ENCODE peak calls at places on chromosomes 7 and 10, in five cellular contexts. One of them, this sample, is unnamed.

GRCh38 chr7:6494365-6494764 is 46.6 kb upstream of the DAGLB start:
- DNase-seq in OCI-LY7: no peak
- DNase-seq in foreskin fibroblast: no peak
- DNase-seq in MM.1S: no peak
- DNase-seq in choroid plexus epithelial cell: no peak
- DNase-seq in this sample: no peak

GRCh38 chr10:28559661-28560060 is 26.7 kb downstream of the WAC start:
- DNase-seq in choroid plexus epithelial cell: peak; percentile 63
- DNase-seq in foreskin fibroblast: no peak
- DNase-seq in MM.1S: no peak
- DNase-seq in OCI-LY7: no peak
- DNase-seq in this sample: no peak

GRCh38 chr10:77351386-77351785 is 286.2 kb downstream of the KCNMA1 start:
- DNase-seq in foreskin fibroblast: peak; percentile 61
- DNase-seq in choroid plexus epithelial cell: peak; percentile 29
- DNase-seq in MM.1S: no peak
- DNase-seq in OCI-LY7: no peak
- DNase-seq in this sample: peak; percentile 79

GRCh38 chr10:101571573-101571925 is 16.5 kb downstream of the POLL start:
- DNase-seq in OCI-LY7: no peak
- DNase-seq in MM.1S: no peak
- DNase-seq in choroid plexus epithelial cell: no peak
- DNase-seq in foreskin fibroblast: no peak
- DNase-seq in this sample: no peak

GRCh38 chr7:155357573-155358041 is 59.9 kb downstream of the INSIG1 start:
- DNase-seq in MM.1S: no peak
- DNase-seq in choroid plexus epithelial cell: peak; percentile 14
- DNase-seq in OCI-LY7: no peak
- DNase-seq in foreskin fibroblast: peak; percentile 74
- DNase-seq in this sample: no peak

GRCh38 chr7:11716185-11716584 is 115.8 kb downstream of the THSD7A start:
- DNase-seq in foreskin fibroblast: peak; percentile 74
- DNase-seq in OCI-LY7: no peak
- DNase-seq in choroid plexus epithelial cell: peak; percentile 51
- DNase-seq in MM.1S: no peak
- DNase-seq in this sample: peak; percentile 58

GRCh38 chr7:28957064-28957821 is 887 bp downstream of the TRIL start:
- DNase-seq in MM.1S: no peak
- DNase-seq in OCI-LY7: no peak
- DNase-seq in choroid plexus epithelial cell: peak; percentile 9
- DNase-seq in foreskin fibroblast: no peak
- DNase-seq in this sample: no peak

GRCh38 chr10:21995557-21995956 is 8.0 kb downstream of the DNAJC1 start:
- DNase-seq in foreskin fibroblast: no peak
- DNase-seq in OCI-LY7: no peak
- DNase-seq in MM.1S: no peak
- DNase-seq in choroid plexus epithelial cell: peak; percentile 48
- DNase-seq in this sample: no peak

GRCh38 chr10:119301397-119301796 is 94.0 kb downstream of the GRK5 start:
- DNase-seq in foreskin fibroblast: no peak
- DNase-seq in choroid plexus epithelial cell: no peak
- DNase-seq in OCI-LY7: peak; percentile 28
- DNase-seq in MM.1S: no peak
- DNase-seq in this sample: no peak

GRCh38 chr10:62437696-62438095 is 63.5 kb downstream of the ZNF365 start:
- DNase-seq in OCI-LY7: peak; percentile 78
- DNase-seq in foreskin fibroblast: peak; percentile 73
- DNase-seq in MM.1S: peak; percentile 70
- DNase-seq in choroid plexus epithelial cell: peak; percentile 86
- DNase-seq in this sample: peak; percentile 56

GRCh38 chr10:79274279-79275104 is 72.8 kb upstream of the PPIF start:
- DNase-seq in OCI-LY7: no peak
- DNase-seq in foreskin fibroblast: peak; percentile 83
- DNase-seq in MM.1S: no peak
- DNase-seq in choroid plexus epithelial cell: no peak
- DNase-seq in this sample: no peak

GRCh38 chr7:8436965-8437364 is 3.6 kb downstream of the NXPH1 start:
- DNase-seq in choroid plexus epithelial cell: peak; percentile 13
- DNase-seq in OCI-LY7: peak; percentile 55
- DNase-seq in MM.1S: peak; percentile 88
- DNase-seq in foreskin fibroblast: no peak
- DNase-seq in this sample: no peak

GRCh38 chr7:131364767-131365344 is 37.2 kb downstream of the MKLN1 start:
- DNase-seq in choroid plexus epithelial cell: no peak
- DNase-seq in OCI-LY7: no peak
- DNase-seq in foreskin fibroblast: no peak
- DNase-seq in MM.1S: no peak
- DNase-seq in this sample: no peak

GRCh38 chr7:135291809-135292253 is 58.2 kb downstream of the STRA8 start:
- DNase-seq in foreskin fibroblast: peak; percentile 2
- DNase-seq in OCI-LY7: no peak
- DNase-seq in MM.1S: no peak
- DNase-seq in choroid plexus epithelial cell: peak; percentile 40
- DNase-seq in this sample: peak; percentile 56

GRCh38 chr10:58467931-58468635 is 44.6 kb upstream of the BICC1 start:
- DNase-seq in OCI-LY7: no peak
- DNase-seq in MM.1S: no peak
- DNase-seq in choroid plexus epithelial cell: no peak
- DNase-seq in foreskin fibroblast: no peak
- DNase-seq in this sample: no peak

GRCh38 chr10:49608166-49608758 is 1.8 kb upstream of the SLC18A3 start:
- DNase-seq in OCI-LY7: no peak
- DNase-seq in foreskin fibroblast: no peak
- DNase-seq in MM.1S: no peak
- DNase-seq in choroid plexus epithelial cell: no peak
- DNase-seq in this sample: no peak

GRCh38 chr10:48633381-48634197 is 28.7 kb upstream of the ARHGAP22 start:
- DNase-seq in OCI-LY7: no peak
- DNase-seq in choroid plexus epithelial cell: no peak
- DNase-seq in MM.1S: peak; percentile 63
- DNase-seq in foreskin fibroblast: no peak
- DNase-seq in this sample: no peak

GRCh38 chr10:116723428-116724281 is 18.7 kb downstream of the HSPA12A start:
- DNase-seq in OCI-LY7: no peak
- DNase-seq in choroid plexus epithelial cell: no peak
- DNase-seq in MM.1S: peak; percentile 87
- DNase-seq in foreskin fibroblast: no peak
- DNase-seq in this sample: no peak

GRCh38 chr7:152869041-152869676 is 109.6 kb downstream of the ACTR3B start:
- DNase-seq in OCI-LY7: no peak
- DNase-seq in foreskin fibroblast: no peak
- DNase-seq in choroid plexus epithelial cell: no peak
- DNase-seq in MM.1S: no peak
- DNase-seq in this sample: no peak

GRCh38 chr7:117750612-117751563 is 122.4 kb downstream of the CTTNBP2 start:
- DNase-seq in MM.1S: peak; percentile 61
- DNase-seq in OCI-LY7: peak; percentile 6
- DNase-seq in choroid plexus epithelial cell: peak; percentile 63
- DNase-seq in foreskin fibroblast: peak; percentile 4
- DNase-seq in this sample: no peak

DNA sequence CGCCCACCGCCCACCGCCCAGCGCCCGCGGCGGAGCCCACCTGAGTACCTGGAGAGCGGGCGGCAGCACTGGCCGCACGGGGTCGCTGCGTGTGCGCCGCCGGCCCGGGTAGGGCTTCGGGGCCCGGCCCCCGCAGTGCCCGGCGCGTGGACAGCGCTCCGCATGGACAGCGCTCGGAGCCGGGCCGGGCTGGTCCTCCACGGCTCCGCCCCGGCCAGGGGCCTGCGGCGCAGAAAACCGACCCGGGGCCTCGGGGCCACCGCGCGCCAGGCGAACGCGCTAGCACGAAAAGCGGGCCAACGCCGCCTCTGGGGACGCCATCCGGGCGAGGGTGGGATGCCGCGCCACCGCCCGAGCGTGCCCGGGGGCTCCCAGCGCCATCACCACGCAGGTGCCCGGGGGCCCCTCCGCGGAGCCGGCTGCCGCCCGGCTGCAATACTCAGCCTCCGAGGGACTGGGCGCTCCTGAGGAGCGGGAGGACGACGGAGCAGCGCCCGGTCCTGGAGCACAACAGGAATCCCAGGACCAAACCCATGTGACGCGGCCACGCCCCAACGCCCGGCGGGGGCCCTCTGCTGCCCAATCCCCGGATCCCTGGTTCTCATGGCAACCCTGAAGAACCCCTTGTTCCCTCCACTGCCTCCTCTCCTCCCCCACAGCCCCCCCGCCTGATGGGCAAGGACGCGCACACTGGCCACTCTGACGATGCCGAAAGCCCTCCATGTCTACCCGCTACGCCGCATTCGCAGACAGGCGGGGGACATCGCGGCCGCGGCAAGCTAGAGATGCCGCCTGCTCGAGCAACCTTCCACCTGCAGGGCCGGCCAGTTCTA is at the start of gene GRB10:
- DNase-seq in choroid plexus epithelial cell: peak; percentile 39
- DNase-seq in foreskin fibroblast: no peak
- DNase-seq in OCI-LY7: no peak
- DNase-seq in MM.1S: no peak
- DNase-seq in this sample: no peak
- H3K4me3 ChIP-seq in choroid plexus epithelial cell: peak within 1 kb of the TSS; percentile 54
- H3K4me3 ChIP-seq in foreskin fibroblast: peak within 1 kb of the TSS; percentile 46
- H3K4me3 ChIP-seq in OCI-LY7: no peak within 1 kb of the TSS
- H3K4me3 ChIP-seq in MM.1S: no peak within 1 kb of the TSS
- H3K4me3 ChIP-seq in this sample: peak within 1 kb of the TSS; percentile 52

DNA sequence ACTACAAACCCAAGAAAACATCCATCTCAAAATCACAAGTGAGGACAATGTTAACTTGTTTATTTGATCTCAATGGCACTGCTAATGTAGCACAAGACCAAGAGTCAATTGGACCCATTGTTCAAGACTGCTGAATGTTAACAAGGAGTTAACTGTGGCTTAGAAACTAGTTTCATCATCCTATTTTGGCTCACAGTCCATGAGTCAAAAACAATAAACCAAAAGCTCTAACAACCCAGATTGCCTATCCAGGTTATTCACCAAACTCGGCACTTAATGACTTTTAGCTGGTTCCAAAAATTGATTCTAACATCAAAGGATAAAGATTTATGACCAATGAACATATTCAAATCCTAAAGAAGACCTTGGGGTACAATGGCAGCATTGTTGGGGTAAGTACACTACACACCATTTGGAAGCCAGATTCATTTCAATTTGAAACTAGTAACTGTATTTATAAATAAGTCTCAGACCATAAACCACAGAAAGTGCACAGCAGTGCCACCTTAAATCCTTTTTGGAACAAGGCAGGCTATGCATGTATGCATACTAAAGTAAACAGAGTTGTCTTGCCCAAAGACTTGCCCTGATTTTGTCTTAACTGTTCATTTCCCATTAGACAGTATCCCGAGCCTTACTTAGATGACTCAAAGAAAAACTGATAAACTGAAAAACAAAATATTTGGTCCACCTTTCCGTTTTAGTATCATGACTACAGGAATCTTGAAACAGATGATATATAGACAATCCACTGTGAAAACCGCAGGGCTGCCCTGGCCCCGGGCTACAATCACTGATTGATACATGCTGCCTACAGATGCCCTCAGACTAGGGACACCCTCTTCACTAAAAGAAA is 84.5 kb downstream of the SRPK2 start:
- DNase-seq in MM.1S: peak; percentile 90
- DNase-seq in choroid plexus epithelial cell: peak; percentile 50
- DNase-seq in OCI-LY7: no peak
- DNase-seq in foreskin fibroblast: peak; percentile 18
- DNase-seq in this sample: peak; percentile 10
- H3K4me3 ChIP-seq in MM.1S: peak overlapping the region; percentile 50
- H3K4me3 ChIP-seq in choroid plexus epithelial cell: no peak overlapping the region
- H3K4me3 ChIP-seq in OCI-LY7: no peak overlapping the region
- H3K4me3 ChIP-seq in foreskin fibroblast: no peak overlapping the region
- H3K4me3 ChIP-seq in this sample: no peak overlapping the region

GRCh38 chr10:86399879-86400704 is 33.5 kb upstream of the GRID1 start:
- DNase-seq in MM.1S: peak; percentile 98
- DNase-seq in choroid plexus epithelial cell: peak; percentile 97
- DNase-seq in foreskin fibroblast: peak; percentile 90
- DNase-seq in OCI-LY7: peak; percentile 99
- DNase-seq in this sample: peak; percentile 77

GRCh38 chr10:86403183-86403797 is 36.7 kb upstream of the GRID1 start:
- DNase-seq in OCI-LY7: no peak
- DNase-seq in foreskin fibroblast: no peak
- DNase-seq in MM.1S: no peak
- DNase-seq in choroid plexus epithelial cell: no peak
- DNase-seq in this sample: no peak

GRCh38 chr10:86400705-86401587 is 34.4 kb upstream of the GRID1 start:
- DNase-seq in choroid plexus epithelial cell: peak; percentile 31
- DNase-seq in foreskin fibroblast: peak; percentile 28
- DNase-seq in OCI-LY7: peak; percentile 59
- DNase-seq in MM.1S: peak; percentile 49
- DNase-seq in this sample: no peak

GRCh38 chr10:86402283-86402931 is 35.8 kb upstream of the GRID1 start:
- DNase-seq in MM.1S: no peak
- DNase-seq in choroid plexus epithelial cell: no peak
- DNase-seq in OCI-LY7: no peak
- DNase-seq in foreskin fibroblast: peak; percentile 9
- DNase-seq in this sample: no peak

DNA sequence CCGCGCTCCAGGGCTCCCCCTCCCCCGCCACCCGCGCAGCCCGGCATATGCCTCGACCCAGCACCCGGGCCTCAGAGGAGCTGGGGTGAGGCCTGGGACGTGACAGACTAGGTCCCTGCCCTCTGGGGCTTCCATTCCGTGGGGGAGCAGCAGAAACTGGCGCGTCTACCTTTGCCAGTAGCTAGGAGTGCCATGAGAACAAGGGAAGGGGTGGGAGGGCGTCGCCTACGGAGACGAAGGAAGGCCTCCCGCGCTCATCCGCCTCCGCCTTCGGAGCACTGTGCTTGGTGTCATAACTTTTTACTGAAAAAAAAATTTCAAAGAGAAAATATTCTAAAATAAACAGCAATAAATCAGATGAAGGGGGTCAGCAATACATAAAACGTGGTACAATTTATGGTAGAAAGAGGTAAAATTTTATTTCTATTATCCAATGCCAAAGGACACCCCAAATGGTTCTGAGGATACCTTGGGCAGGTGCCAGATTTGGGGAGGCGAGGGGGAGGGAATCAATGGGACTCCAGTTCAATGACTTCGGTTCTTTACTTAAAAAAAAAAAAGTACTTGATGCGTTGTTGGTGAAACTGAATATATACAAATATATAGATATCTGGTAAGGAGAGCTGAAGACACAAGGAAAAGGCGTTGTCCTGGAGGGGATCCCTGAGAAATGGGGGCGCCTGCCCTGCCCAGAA is 35.1 kb upstream of the GRID1 start:
- DNase-seq in MM.1S: no peak
- DNase-seq in foreskin fibroblast: peak; percentile 10
- DNase-seq in choroid plexus epithelial cell: peak; percentile 37
- DNase-seq in OCI-LY7: peak; percentile 51
- DNase-seq in this sample: no peak
- H3K4me3 ChIP-seq in MM.1S: peak overlapping the region; percentile 92
- H3K4me3 ChIP-seq in foreskin fibroblast: peak overlapping the region; percentile 56
- H3K4me3 ChIP-seq in choroid plexus epithelial cell: peak overlapping the region; percentile 71
- H3K4me3 ChIP-seq in OCI-LY7: peak overlapping the region; percentile 82
- H3K4me3 ChIP-seq in this sample: peak overlapping the region; percentile 67

DNA sequence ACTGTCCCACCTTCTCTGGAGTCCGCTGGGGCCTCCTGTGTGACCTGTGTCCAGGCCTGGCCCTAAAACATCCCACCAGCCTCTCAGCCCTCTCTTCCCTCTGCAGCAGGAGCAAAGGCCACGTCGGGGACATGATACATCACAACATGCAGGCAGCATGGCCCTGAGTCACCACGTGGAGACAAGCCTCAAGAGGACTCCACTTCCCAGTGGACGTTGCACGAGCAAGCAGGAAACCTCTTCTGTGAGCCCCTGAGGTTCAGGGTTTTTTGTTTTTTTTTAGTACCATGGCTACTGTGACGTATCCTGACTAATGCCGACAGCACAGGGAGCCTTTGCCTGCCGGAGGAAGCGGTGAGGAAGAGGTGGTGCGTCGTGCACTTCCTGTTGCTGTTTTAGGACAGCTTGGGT is 165.9 kb downstream of the DNAJB6 start:
- DNase-seq in MM.1S: no peak
- DNase-seq in OCI-LY7: no peak
- DNase-seq in choroid plexus epithelial cell: peak; percentile 56
- DNase-seq in foreskin fibroblast: no peak
- DNase-seq in this sample: no peak
- H3K4me3 ChIP-seq in MM.1S: peak overlapping the region; percentile 23
- H3K4me3 ChIP-seq in OCI-LY7: no peak overlapping the region
- H3K4me3 ChIP-seq in choroid plexus epithelial cell: no peak overlapping the region
- H3K4me3 ChIP-seq in foreskin fibroblast: no peak overlapping the region
- H3K4me3 ChIP-seq in this sample: no peak overlapping the region

This sample was measured in skeletal muscle cell.